ENCODE peak calls at places on chromosomes 12 and 14, in nine cellular contexts. Y is CD8-positive, alpha-beta T cell; H is pancreas; Q is GM12878; J is heart right ventricle; A is RWPE2; G is body of pancreas; U is lower lobe of right lung; Z is right lobe of liver. L is an unnamed sample.

GRCh38 chr12:85713368-85713767 is 122.8 kb downstream of the RASSF9 start:
- ATAC-seq in Y (no peak), H (peak), Q (no peak), J (peak), A (no peak), G (peak), U (peak), Z (no peak), L (peak)

GRCh38 chr12:108320503-108321293 is 18.4 kb downstream of the CMKLR1 start:
- ATAC-seq in Y (no peak), H (no peak), Q (peak), J (no peak), A (no peak), G (no peak), U (no peak), Z (no peak), L (no peak)

GRCh38 chr12:96698965-96699364 is 208.1 kb upstream of the NEDD1 start:
- ATAC-seq in Y (no peak), H (no peak), Q (no peak), J (no peak), A (no peak), G (no peak), U (no peak), Z (no peak), L (no peak)

GRCh38 chr14:71852201-71852600 is 80.0 kb upstream of the RGS6 start:
- ATAC-seq in Y (no peak), H (no peak), Q (peak), J (peak), A (no peak), G (no peak), U (no peak), Z (no peak), L (no peak)

GRCh38 chr12:116582610-116583009 is 23.4 kb downstream of the MAP1LC3B2 start:
- ATAC-seq in Y (no peak), H (no peak), Q (no peak), J (peak), A (no peak), G (peak), U (peak), Z (no peak), L (no peak)

GRCh38 chr14:94123868-94124267 is 5.5 kb downstream of the IFI27L2 start:
- ATAC-seq in Y (no peak), H (no peak), Q (peak), J (no peak), A (no peak), G (no peak), U (no peak), Z (no peak), L (no peak)

GRCh38 chr12:79115743-79116142 is 251.2 kb downstream of the SYT1 start:
- ATAC-seq in Y (no peak), H (no peak), Q (no peak), J (no peak), A (no peak), G (no peak), U (no peak), Z (no peak), L (no peak)

GRCh38 chr12:132581348-132582057 is 28.9 kb downstream of the LRCOL1 start:
- ATAC-seq in Y (no peak), H (no peak), Q (no peak), J (no peak), A (no peak), G (no peak), U (no peak), Z (no peak), L (no peak)

GRCh38 chr14:59123526-59123925 is 64.9 kb upstream of the DAAM1 start:
- ATAC-seq in Y (no peak), H (no peak), Q (no peak), J (no peak), A (peak), G (no peak), U (no peak), Z (no peak), L (no peak)

GRCh38 chr14:22296088-22296487 is 292.9 kb downstream of the DAD1 start:
- ATAC-seq in Y (no peak), H (no peak), Q (no peak), J (no peak), A (no peak), G (no peak), U (no peak), Z (no peak), L (no peak)

GRCh38 chr12:14275886-14276285 is 89.6 kb upstream of the ATF7IP start:
- ATAC-seq in Y (no peak), H (no peak), Q (no peak), J (no peak), A (no peak), G (no peak), U (peak), Z (no peak), L (no peak)

GRCh38 chr12:48973992-48974673 is 2.6 kb upstream of the WNT10B start:
- ATAC-seq in Y (no peak), H (no peak), Q (peak), J (peak), A (no peak), G (peak), U (peak), Z (peak), L (peak)

GRCh38 chr12:122852336-122853275 is 17.3 kb downstream of the HIP1R start:
- ATAC-seq in Y (no peak), H (no peak), Q (no peak), J (peak), A (peak), G (no peak), U (no peak), Z (no peak), L (peak)

GRCh38 chr14:68692916-68693771 is 99.7 kb downstream of the ZFP36L1 start:
- ATAC-seq in Y (no peak), H (no peak), Q (no peak), J (peak), A (no peak), G (no peak), U (no peak), Z (no peak), L (peak)

GRCh38 chr14:69696633-69697557 is 70.0 kb upstream of the SRSF5 start:
- ATAC-seq in Y (peak), H (no peak), Q (no peak), J (no peak), A (no peak), G (no peak), U (no peak), Z (no peak), L (no peak)

GRCh38 chr12:96177013-96177412 is 17.2 kb upstream of the ELK3 start:
- ATAC-seq in Y (peak), H (no peak), Q (no peak), J (peak), A (peak), G (no peak), U (peak), Z (no peak), L (no peak)

GRCh38 chr12:75974323-75975273 is 57.0 kb downstream of the PHLDA1 start:
- ATAC-seq in Y (no peak), H (no peak), Q (no peak), J (peak), A (no peak), G (no peak), U (peak), Z (no peak), L (no peak)

GRCh38 chr12:95982602-95983001 is 13.5 kb downstream of the HAL start:
- ATAC-seq in Y (no peak), H (no peak), Q (no peak), J (no peak), A (no peak), G (no peak), U (no peak), Z (no peak), L (no peak)

GRCh38 chr12:123502163-123502562 is 31.4 kb downstream of the RILPL1 start:
- ATAC-seq in Y (no peak), H (no peak), Q (no peak), J (no peak), A (no peak), G (no peak), U (no peak), Z (no peak), L (no peak)

GRCh38 chr12:12461281-12461922 is 101.3 kb downstream of the DUSP16 start:
- ATAC-seq in Y (no peak), H (no peak), Q (no peak), J (no peak), A (no peak), G (no peak), U (no peak), Z (no peak), L (no peak)

GRCh38 chr12:124008629-124009028 is 35.6 kb downstream of the ZNF664 start:
- ATAC-seq in Y (no peak), H (no peak), Q (no peak), J (peak), A (no peak), G (no peak), U (no peak), Z (no peak), L (no peak)

GRCh38 chr14:104383088-104383805 is 196.3 kb upstream of the C14orf180 start:
- ATAC-seq in Y (no peak), H (no peak), Q (no peak), J (peak), A (peak), G (no peak), U (no peak), Z (no peak), L (no peak)

GRCh38 chr12:49369723-49370145 is 2.5 kb downstream of the SPATS2 start:
- ATAC-seq in Y (no peak), H (no peak), Q (peak), J (no peak), A (peak), G (no peak), U (no peak), Z (no peak), L (no peak)

GRCh38 chr12:21828111-21828775 is 53.7 kb upstream of the KCNJ8 start:
- ATAC-seq in Y (no peak), H (peak), Q (no peak), J (no peak), A (no peak), G (peak), U (peak), Z (peak), L (peak)

GRCh38 chr12:12801649-12802048 is 11.5 kb upstream of the DDX47 start:
- ATAC-seq in Y (no peak), H (no peak), Q (no peak), J (no peak), A (no peak), G (no peak), U (no peak), Z (no peak), L (no peak)

GRCh38 chr12:98425859-98426258 is 89.5 kb upstream of the TMPO start:
- ATAC-seq in Y (no peak), H (no peak), Q (no peak), J (no peak), A (no peak), G (no peak), U (no peak), Z (no peak), L (no peak)

GRCh38 chr12:31301311-31301710 is 24.6 kb downstream of the SINHCAF start:
- ATAC-seq in Y (no peak), H (no peak), Q (no peak), J (no peak), A (no peak), G (no peak), U (no peak), Z (no peak), L (no peak)

GRCh38 chr12:64635356-64635998 is 25.2 kb downstream of the RASSF3 start:
- ATAC-seq in Y (no peak), H (no peak), Q (peak), J (no peak), A (no peak), G (no peak), U (no peak), Z (no peak), L (no peak)

GRCh38 chr12:64631197-64631596 is 20.9 kb downstream of the RASSF3 start:
- ATAC-seq in Y (peak), H (no peak), Q (no peak), J (no peak), A (no peak), G (no peak), U (peak), Z (peak), L (no peak)

GRCh38 chr12:64634508-64635092 is 24.3 kb downstream of the RASSF3 start:
- ATAC-seq in Y (no peak), H (no peak), Q (no peak), J (no peak), A (no peak), G (no peak), U (no peak), Z (no peak), L (no peak)

GRCh38 chr12:64633186-64633939 is 23.1 kb downstream of the RASSF3 start:
- ATAC-seq in Y (no peak), H (no peak), Q (no peak), J (no peak), A (no peak), G (no peak), U (no peak), Z (no peak), L (no peak)

DNA sequence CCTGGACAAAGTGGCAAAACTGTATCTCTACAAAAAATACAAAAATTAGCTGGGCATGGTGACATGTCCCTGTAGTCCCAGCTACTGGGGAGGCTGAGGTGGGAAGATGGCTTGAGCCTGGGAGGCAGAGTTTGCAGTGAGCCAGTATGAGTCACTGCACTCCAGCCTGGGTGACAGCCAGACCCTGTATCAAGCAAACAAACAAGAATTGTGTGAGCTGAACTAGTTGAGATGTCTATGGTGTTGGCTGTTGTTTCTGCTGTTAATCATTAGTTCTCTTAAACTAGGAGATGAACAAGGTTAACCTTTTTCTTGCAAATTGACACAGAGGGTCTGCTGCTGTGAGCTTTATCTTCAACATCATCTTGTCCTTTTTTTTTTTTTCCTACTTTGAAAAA is 23.6 kb downstream of the RASSF3 start:
- ATAC-seq in Y (peak), H (peak), Q (peak), J (peak), A (peak), G (peak), U (peak), Z (peak), L (no peak)
- H3K27ac ChIP-seq in Y (no peak), H (peak), Q (no peak), J (no peak), A (no peak), G (peak), U (no peak), Z (no peak), L (peak)

GRCh38 chr12:121219353-121219986 is 9.5 kb downstream of the P2RX4 start:
- ATAC-seq in Y (no peak), H (no peak), Q (no peak), J (no peak), A (no peak), G (no peak), U (no peak), Z (no peak), L (no peak)

GRCh38 chr12:121217066-121217465 is 7.1 kb downstream of the P2RX4 start:
- ATAC-seq in Y (no peak), H (no peak), Q (no peak), J (no peak), A (no peak), G (no peak), U (no peak), Z (peak), L (no peak)

GRCh38 chr12:121218588-121219352 is 8.8 kb downstream of the P2RX4 start:
- ATAC-seq in Y (no peak), H (peak), Q (no peak), J (no peak), A (no peak), G (peak), U (no peak), Z (no peak), L (no peak)

GRCh38 chr12:121216102-121216501 is 6.2 kb downstream of the P2RX4 start:
- ATAC-seq in Y (no peak), H (no peak), Q (no peak), J (no peak), A (no peak), G (no peak), U (no peak), Z (no peak), L (no peak)

DNA sequence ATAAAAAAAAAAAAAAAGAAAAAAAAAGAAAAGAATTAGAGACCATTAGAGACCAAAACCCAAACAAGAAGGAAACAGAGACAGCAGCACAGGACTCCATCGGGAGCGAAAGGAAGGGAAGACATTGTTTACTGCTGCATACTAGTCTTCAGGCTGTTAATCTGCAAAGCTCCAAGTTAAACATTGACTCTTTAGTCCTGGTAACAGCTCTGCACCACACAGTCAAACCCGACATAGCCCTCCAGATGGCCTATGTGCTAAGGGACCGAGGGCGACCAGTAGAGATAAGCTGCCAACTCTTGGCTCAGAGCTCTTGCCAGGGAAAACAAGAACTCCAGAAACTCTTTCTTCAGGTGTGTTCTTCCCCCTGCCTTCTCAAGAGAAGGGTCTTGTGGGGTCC is 7.8 kb downstream of the P2RX4 start:
- ATAC-seq in Y (no peak), H (peak), Q (no peak), J (no peak), A (no peak), G (peak), U (no peak), Z (peak), L (no peak)
- H3K27ac ChIP-seq in Y (no peak), H (peak), Q (no peak), J (no peak), A (no peak), G (peak), U (no peak), Z (peak), L (no peak)

GRCh38 chr14:101535232-101535631 is 26.1 kb upstream of the DIO3 start:
- ATAC-seq in Y (peak), H (no peak), Q (no peak), J (no peak), A (no peak), G (no peak), U (peak), Z (no peak), L (no peak)
- H3K27ac ChIP-seq in Y (no peak), H (no peak), Q (no peak), J (no peak), A (no peak), G (no peak), U (no peak), Z (no peak), L (no peak)

GRCh38 chr14:32940066-32940651 is 1.5 kb downstream of the NPAS3 start:
- ATAC-seq in Y (no peak), H (no peak), Q (no peak), J (no peak), A (peak), G (no peak), U (no peak), Z (peak), L (no peak)

GRCh38 chr14:32941668-32942065 is 3.0 kb downstream of the NPAS3 start:
- ATAC-seq in Y (no peak), H (no peak), Q (no peak), J (no peak), A (no peak), G (no peak), U (no peak), Z (no peak), L (no peak)

GRCh38 chr14:32938719-32939253 is at the start of gene NPAS3:
- ATAC-seq in Y (no peak), H (peak), Q (no peak), J (no peak), A (no peak), G (peak), U (no peak), Z (peak), L (peak)

GRCh38 chr14:32939254-32940065 is 781 bp downstream of the NPAS3 start:
- ATAC-seq in Y (no peak), H (peak), Q (no peak), J (peak), A (peak), G (peak), U (peak), Z (peak), L (peak)

GRCh38 chr14:32940711-32941667 is 2.3 kb downstream of the NPAS3 start:
- ATAC-seq in Y (no peak), H (no peak), Q (no peak), J (no peak), A (no peak), G (no peak), U (no peak), Z (no peak), L (no peak)
- H3K27ac ChIP-seq in Y (no peak), H (no peak), Q (no peak), J (no peak), A (no peak), G (peak), U (no peak), Z (no peak), L (peak)

GRCh38 chr14:60654303-60654925 is 5.1 kb upstream of the SIX1 start:
- ATAC-seq in Y (no peak), H (no peak), Q (no peak), J (no peak), A (no peak), G (no peak), U (no peak), Z (no peak), L (no peak)

GRCh38 chr14:60651936-60652673 is 2.8 kb upstream of the SIX1 start:
- ATAC-seq in Y (no peak), H (no peak), Q (no peak), J (no peak), A (no peak), G (no peak), U (no peak), Z (no peak), L (no peak)

GRCh38 chr14:60652674-60653387 is 3.6 kb upstream of the SIX1 start:
- ATAC-seq in Y (no peak), H (no peak), Q (no peak), J (no peak), A (no peak), G (no peak), U (no peak), Z (no peak), L (no peak)

GRCh38 chr14:60653709-60654161 is 4.5 kb upstream of the SIX1 start:
- ATAC-seq in Y (no peak), H (no peak), Q (no peak), J (no peak), A (no peak), G (no peak), U (no peak), Z (no peak), L (no peak)

DNA sequence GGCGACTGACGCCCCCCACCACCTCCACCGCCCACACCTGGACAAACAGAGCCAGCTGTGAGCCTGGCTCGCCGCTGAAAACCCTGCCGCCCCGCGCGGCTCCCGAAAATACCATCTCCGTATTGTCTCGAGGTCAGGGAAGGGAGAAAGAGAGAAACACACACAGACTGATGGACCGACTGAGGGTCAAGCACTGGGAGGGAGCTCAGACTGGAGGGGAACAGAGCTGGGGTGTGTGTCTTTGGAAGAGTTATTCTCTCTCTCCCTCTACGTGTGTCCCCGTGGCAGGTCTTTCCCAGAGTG is 4.1 kb upstream of the SIX1 start:
- ATAC-seq in Y (no peak), H (no peak), Q (no peak), J (no peak), A (no peak), G (no peak), U (no peak), Z (no peak), L (no peak)
- H3K27ac ChIP-seq in Y (no peak), H (no peak), Q (no peak), J (no peak), A (no peak), G (no peak), U (no peak), Z (no peak), L (no peak)

GRCh38 chr12:53069621-53070410 is 9.4 kb downstream of the SPRYD3 start:
- ATAC-seq in Y (no peak), H (no peak), Q (no peak), J (peak), A (no peak), G (no peak), U (no peak), Z (no peak), L (peak)
- H3K27ac ChIP-seq in Y (no peak), H (no peak), Q (no peak), J (peak), A (peak), G (no peak), U (no peak), Z (no peak), L (peak)

DNA sequence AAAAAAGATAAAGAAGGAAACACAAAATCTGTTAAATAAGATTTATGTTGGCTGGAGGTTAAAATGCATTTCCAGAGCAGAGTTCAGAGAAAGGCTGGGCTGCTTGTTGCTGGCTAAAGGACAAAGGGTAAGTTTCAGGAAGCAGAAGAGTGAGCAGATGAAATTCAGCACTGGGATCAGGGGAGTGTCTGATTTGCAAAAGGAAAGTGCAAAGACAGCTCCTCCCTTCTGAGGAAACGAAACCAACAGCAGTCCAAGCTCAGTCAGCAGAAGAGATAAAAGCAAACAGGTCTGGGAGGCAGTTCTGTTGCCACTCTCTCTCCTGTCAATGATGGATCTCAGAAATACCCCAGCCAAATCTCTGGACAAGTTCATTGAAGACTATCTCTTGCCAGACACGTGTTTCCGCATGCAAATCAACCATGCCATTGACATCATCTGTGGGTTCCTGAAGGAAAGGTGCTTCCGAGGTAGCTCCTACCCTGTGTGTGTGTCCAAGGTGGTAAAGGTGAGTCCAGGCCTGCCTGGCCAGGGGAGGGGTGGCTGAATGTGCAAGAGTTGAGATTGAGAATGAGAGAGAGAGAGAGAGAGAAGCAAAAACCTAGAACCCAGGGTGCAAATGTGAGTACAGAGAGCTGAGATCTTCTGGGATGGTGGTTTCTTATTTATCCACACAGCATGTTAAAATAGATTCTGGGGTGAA is at the start of gene OAS1:
- ATAC-seq in Y (peak), H (peak), Q (peak), J (peak), A (peak), G (peak), U (peak), Z (peak), L (peak)
- H3K27ac ChIP-seq in Y (peak), H (peak), Q (peak), J (peak), A (peak), G (peak), U (peak), Z (peak), L (peak)

L was measured in gastroesophageal sphincter.